ENCODE peak calls at places on chromosomes 13 and 19, in five cellular contexts. W is AG04450, Y is fibroblast of the aortic adventitia, F is bronchial epithelial cell, P is heart left ventricle. E is an unnamed sample.

GRCh38 chr19:17294051-17294891 is 9.0 kb downstream of the ABHD8 start:
- DNase-seq in F (no peak), P (no peak), Y (no peak), W (no peak), E (no peak)

GRCh38 chr13:106372199-106373160 is 163.0 kb downstream of the EFNB2 start:
- DNase-seq in F (peak; percentile 61), W (no peak), Y (peak; percentile 90), P (no peak), E (peak; percentile 95)

GRCh38 chr19:8505680-8506401 is 3.4 kb upstream of the PRAM1 start:
- DNase-seq in Y (peak; percentile 62), P (peak; percentile 79), F (peak; percentile 41), W (peak; percentile 18), E (peak; percentile 55)

GRCh38 chr13:100547805-100548204 is 40.8 kb downstream of the GGACT start:
- DNase-seq in Y (peak; percentile 10), W (no peak), P (no peak), F (peak; percentile 64), E (peak; percentile 34)

GRCh38 chr19:56838930-56839664 is 1.4 kb downstream of the PEG3 start:
- DNase-seq in P (peak; percentile 99), Y (no peak), F (peak; percentile 41), W (no peak), E (peak; percentile 3)

GRCh38 chr19:35931161-35931873 is 4.9 kb upstream of the LRFN3 start:
- DNase-seq in Y (peak; percentile 99), W (peak; percentile 99), P (peak; percentile 100), F (peak; percentile 97), E (peak; percentile 99)

GRCh38 chr13:50651916-50652315 is 191.6 kb downstream of the DLEU7 start:
- DNase-seq in Y (no peak), W (no peak), P (no peak), F (no peak), E (no peak)

GRCh38 chr19:12872255-12872654 is 9.0 kb downstream of the DNASE2 start:
- DNase-seq in Y (no peak), F (no peak), P (no peak), W (no peak), E (no peak)

GRCh38 chr19:7916137-7916907 is 1.7 kb downstream of the TGFBR3L start:
- DNase-seq in Y (no peak), P (no peak), F (no peak), W (no peak), E (no peak)

GRCh38 chr19:43464089-43464775 is 1.2 kb downstream of the LYPD3 start:
- DNase-seq in Y (no peak), W (no peak), P (no peak), F (no peak), E (no peak)

GRCh38 chr19:33032218-33032781 is 32.4 kb downstream of the RHPN2 start:
- DNase-seq in F (no peak), W (no peak), Y (no peak), P (no peak), E (no peak)

GRCh38 chr19:11530432-11530831 is 1.5 kb upstream of the ECSIT start:
- DNase-seq in F (peak; percentile 76), Y (peak; percentile 69), P (peak; percentile 90), W (peak; percentile 41), E (peak; percentile 59)

GRCh38 chr13:109779074-109779473 is 7.3 kb downstream of the IRS2 start:
- DNase-seq in F (no peak), W (no peak), P (no peak), Y (no peak), E (no peak)

GRCh38 chr13:100184095-100184494 is 95.2 kb downstream of the PCCA start:
- DNase-seq in W (no peak), P (no peak), Y (no peak), F (no peak), E (no peak)

GRCh38 chr13:105936816-105937215 is 598.6 kb downstream of the EFNB2 start:
- DNase-seq in P (no peak), Y (no peak), F (no peak), W (no peak), E (peak; percentile 35)

GRCh38 chr19:30227661-30228112 is 144.5 kb upstream of the ZNF536 start:
- DNase-seq in W (no peak), Y (peak; percentile 17), F (no peak), P (peak; percentile 63), E (peak; percentile 82)

GRCh38 chr19:49930483-49931011 is 1.2 kb upstream of the NUP62 start:
- DNase-seq in Y (peak; percentile 75), F (no peak), P (peak; percentile 63), W (no peak), E (no peak)
- H3K4me3 ChIP-seq in Y (peak overlapping the region; percentile 100), F (no peak overlapping the region), P (no peak overlapping the region), W (peak overlapping the region; percentile 94), E (peak overlapping the region; percentile 92)

DNA sequence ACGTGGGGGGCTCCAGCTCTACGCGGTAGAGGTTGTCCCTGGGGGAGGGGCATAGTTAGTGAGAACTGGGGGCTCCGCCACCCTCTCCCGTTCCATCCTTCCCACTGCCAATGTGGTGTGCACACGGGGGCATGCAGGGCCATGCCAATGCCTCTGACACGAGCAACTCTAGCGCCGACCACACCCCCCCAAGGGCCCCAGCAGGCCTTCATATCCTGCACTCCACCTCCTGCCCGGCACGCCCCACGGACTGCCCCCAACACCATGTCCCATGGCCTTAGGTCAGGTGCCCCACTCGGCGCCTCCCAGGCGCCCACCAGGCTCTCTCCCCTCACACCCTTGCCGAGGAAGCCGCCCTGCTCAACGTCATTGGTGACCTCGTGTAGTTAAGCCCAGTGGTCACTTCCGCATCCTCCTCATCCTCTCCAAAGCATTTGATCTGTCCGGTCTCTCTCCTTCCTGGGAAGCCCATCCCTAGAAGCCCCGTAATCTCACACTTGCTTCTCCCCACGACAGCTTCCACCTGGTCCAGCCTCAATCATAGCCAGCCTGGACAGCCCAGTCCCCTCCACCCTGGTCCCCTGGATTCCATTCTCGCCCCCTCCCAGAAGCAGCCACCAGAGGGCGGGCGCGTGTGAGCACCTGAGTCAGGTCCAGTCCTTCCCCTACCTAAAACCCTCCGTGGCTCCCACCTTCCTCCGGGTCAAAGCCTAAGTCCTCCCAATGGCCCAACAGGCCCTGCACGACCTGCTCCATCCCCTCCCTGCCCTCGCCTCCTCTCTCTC is 2.1 kb downstream of the SEMA6B start:
- DNase-seq in Y (no peak), F (no peak), P (no peak), W (no peak), E (no peak)
- TF ChIP-seq CTCF in Y (no peak), F (peak; percentile 31), P (no peak), W (no peak), E (no peak)

GRCh38 chr19:998064-998463 is 2.2 kb upstream of the GRIN3B start:
- DNase-seq in W (no peak), Y (no peak), P (no peak), F (no peak), E (no peak)

GRCh38 chr19:993831-994393 is 6.3 kb upstream of the GRIN3B start:
- DNase-seq in W (no peak), P (no peak), Y (no peak), F (no peak), E (no peak)

GRCh38 chr19:994516-994915 is 5.7 kb upstream of the GRIN3B start:
- DNase-seq in P (no peak), Y (no peak), F (no peak), W (no peak), E (no peak)

GRCh38 chr19:995051-995827 is 5.0 kb upstream of the GRIN3B start:
- DNase-seq in Y (no peak), F (no peak), W (no peak), P (no peak), E (no peak)

DNA sequence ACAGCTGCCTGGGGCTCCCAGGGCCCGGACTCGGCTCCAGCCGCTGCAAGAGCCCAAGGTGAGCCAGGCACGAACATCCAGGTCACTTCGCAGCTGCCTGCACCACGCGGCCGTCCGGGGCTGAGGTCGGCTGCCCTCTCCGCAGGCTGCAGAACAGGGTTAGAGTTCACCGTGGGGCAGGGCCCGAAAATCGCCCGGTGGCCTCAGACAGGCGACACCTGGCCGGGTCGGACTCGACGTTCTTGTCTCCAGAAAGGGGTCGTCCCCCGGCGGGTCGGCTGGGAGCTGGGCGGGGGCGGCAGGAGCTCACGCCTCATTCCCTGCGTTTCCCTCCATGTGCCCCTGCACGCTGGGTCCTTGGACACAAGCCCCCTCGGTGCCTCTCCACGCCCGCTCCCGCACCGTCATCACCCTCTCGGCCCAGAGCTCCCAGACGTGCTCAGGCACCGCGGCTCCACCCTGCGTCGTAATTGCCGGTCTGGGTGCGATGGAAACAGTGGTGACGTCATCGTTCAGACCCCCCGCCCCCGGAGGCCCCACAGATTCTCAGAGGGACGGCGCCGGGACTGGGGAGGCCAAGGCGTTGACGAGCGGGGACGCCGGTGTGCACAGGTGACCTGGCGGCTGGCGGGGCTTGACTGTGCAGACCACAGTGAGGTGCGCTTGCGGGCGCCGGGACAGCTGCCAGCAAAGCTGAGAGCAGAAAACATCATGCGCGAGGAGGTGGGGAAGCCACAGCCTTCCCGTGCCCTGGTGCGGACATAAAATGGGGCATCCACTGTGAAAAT is 4.0 kb upstream of the GRIN3B start:
- DNase-seq in Y (peak; percentile 50), F (peak; percentile 54), W (no peak), P (no peak), E (peak; percentile 37)
- H3K4me3 ChIP-seq in Y (peak overlapping the region; percentile 13), F (peak overlapping the region; percentile 27), W (peak overlapping the region; percentile 41), P (no peak overlapping the region), E (peak overlapping the region; percentile 3)

DNA sequence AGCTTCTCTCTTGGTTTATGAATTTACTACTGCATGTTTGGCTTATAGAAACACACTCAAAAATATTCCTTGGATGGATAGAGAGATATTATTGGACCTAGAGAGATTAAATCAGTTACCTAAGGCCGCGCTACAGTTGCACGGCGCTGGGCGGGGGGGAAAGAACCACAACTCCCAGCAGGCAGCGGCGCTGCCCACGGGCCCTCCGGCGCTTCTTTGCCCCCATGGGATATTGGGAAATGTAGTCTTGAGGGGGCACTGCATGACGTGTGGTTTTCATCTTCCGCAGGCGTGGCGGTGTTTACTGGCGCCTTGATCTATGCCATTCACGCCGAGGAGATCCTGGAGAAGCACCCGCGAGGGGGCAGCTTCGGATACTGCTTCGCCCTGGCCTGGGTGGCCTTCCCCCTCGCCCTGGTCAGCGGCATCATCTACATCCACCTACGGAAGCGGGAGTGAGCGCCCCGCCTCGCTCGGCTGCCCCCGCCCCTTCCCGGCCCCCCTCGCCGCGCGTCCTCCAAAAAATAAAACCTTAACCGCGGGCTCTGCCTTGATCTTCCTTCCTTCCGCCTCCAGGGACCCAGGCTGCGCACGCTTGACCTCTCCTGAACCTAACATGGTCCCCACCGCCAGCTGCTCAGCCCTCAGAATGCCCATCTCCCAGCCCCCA is 4.8 kb downstream of the EMP3 start:
- DNase-seq in W (no peak), F (peak; percentile 69), P (peak; percentile 83), Y (no peak), E (no peak)
- TF ChIP-seq CTCF in W (no peak), F (peak; percentile 25), P (no peak), Y (no peak), E (no peak)

E was measured in AG10803.